ENCODE peak calls at places on chromosomes 12 and 14, in five cellular contexts. V, M, Y, S and G are unnamed samples. For H3K4me1, the result is how much of the 10 kb centered on the place peaks cover.

GRCh38 chr12:126051611-126052107 is 986.4 kb downstream of the AACS start:
- DNase-seq in M (no peak), V (peak), S (no peak), Y (no peak), G (no peak)

GRCh38 chr12:113221181-113221996 is at the start of gene TPCN1:
- DNase-seq in S (peak), V (peak), Y (peak), M (peak), G (peak)

GRCh38 chr12:126247936-126248335 is 1182.7 kb downstream of the AACS start:
- DNase-seq in S (no peak), V (no peak), Y (no peak), M (no peak), G (no peak)

GRCh38 chr14:105223260-105223659 is 25.1 kb upstream of the BTBD6 start:
- DNase-seq in Y (no peak), S (no peak), M (no peak), V (no peak), G (no peak)

GRCh38 chr14:52071675-52072074 is 2.8 kb upstream of the NID2 start:
- DNase-seq in M (no peak), S (no peak), Y (no peak), V (no peak), G (no peak)

GRCh38 chr12:83759906-83760305 is 1073.2 kb downstream of the TMTC2 start:
- DNase-seq in M (no peak), Y (no peak), S (no peak), V (no peak), G (no peak)

GRCh38 chr12:62603061-62603810 is 136.6 kb downstream of the MON2 start:
- DNase-seq in Y (peak), M (peak), V (peak), S (peak), G (peak)

GRCh38 chr14:24392327-24393098 is 6.3 kb upstream of the NYNRIN start:
- DNase-seq in M (no peak), S (no peak), Y (no peak), V (peak), G (no peak)

GRCh38 chr14:101130861-101131260 is 227.3 kb upstream of the RTL1 start:
- DNase-seq in S (peak), M (no peak), V (no peak), Y (no peak), G (no peak)

GRCh38 chr12:96172981-96173380 is 21.2 kb upstream of the ELK3 start:
- DNase-seq in Y (no peak), M (no peak), V (no peak), S (no peak), G (no peak)

GRCh38 chr12:111673503-111673902 is 12.3 kb downstream of the BRAP start:
- DNase-seq in V (peak), Y (peak), S (no peak), M (no peak), G (no peak)

GRCh38 chr12:3527181-3527580 is 36.2 kb downstream of the PRMT8 start:
- DNase-seq in V (peak), Y (no peak), M (no peak), S (no peak), G (no peak)

GRCh38 chr12:131947482-131948027 is 2.2 kb upstream of the EP400 start:
- DNase-seq in V (no peak), Y (no peak), S (no peak), M (no peak), G (no peak)

GRCh38 chr12:131949431-131950181 is at the start of gene EP400:
- DNase-seq in V (peak), S (peak), Y (peak), M (peak), G (peak)

GRCh38 chr12:131946757-131947156 is 3.0 kb upstream of the EP400 start:
- DNase-seq in M (no peak), Y (no peak), S (no peak), V (no peak), G (no peak)

GRCh38 chr12:131950182-131950913 is 606 bp downstream of the EP400 start:
- DNase-seq in M (peak), Y (no peak), V (no peak), S (no peak), G (no peak)

DNA sequence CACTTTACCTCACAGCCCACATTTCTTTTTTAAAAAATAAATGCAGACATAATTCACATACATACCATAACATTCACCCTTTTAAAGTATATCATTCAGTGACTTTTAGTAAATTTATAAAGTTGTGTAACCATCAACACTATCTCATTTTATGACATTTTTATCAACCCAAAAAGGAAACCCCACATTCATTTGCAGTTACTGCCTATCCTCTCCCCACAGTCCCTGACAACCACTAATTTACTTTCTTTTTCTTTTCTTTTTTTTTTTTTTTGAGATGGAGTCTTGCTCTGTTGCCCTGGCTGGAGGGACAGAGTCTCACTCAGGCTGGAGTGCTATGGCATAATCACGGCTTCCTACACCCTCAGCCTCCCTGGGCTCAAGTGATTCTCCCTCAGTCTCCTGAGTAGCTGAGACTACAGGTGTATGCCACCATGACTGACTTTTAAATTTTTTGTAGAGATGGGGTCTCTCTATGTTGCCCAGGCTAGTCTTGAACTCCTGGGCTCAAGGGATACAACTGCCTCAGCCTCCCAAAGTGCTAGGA is 1.5 kb upstream of the EP400 start:
- DNase-seq in M (no peak), Y (no peak), S (no peak), V (no peak), G (no peak)
- H3K27ac ChIP-seq in M (peak), Y (no peak), S (peak), V (no peak), G (peak)

DNA sequence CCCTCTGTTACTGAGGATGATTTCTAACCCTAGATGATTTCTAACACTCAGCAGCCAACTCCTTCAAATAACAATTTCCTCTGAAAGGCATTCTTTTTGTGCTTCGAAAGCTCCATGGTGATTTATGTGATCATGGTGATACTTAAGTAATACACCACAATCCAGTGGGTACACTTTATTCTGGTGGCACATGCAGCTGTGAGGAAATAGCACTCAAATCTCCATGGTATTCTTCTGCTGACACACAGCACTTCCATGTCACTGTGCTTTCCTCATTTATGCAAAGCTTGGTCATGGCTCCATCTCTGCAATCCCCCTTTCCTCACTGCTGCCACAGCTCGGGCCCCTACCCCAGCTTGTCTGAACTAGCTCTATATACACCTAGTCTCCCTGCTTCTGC is 73.7 kb downstream of the PTPN21 start:
- DNase-seq in V (no peak), S (no peak), Y (no peak), M (no peak), G (no peak)
- H3K4me1 ChIP-seq in V (under half), S (under half), Y (under half), M (under half), G (under half)

DNA sequence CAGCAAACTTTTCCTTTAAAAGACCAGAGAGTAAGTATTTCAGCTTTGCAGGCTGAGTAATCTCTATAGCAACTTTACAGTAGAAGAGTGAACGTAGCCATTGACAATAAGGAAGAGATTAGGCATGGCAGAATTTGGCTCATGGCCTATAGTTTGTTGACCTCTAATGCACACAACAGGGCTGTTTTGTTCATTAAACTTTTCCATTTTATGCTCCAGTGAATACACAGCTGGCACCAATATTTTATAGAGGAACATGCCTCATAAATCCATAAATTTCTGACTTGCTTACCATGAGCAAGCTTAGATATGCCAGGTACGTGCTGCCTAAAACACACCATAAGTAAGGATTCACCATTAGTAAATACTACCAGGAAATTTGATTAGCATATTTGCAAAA is 609.0 kb upstream of the STXBP6 start:
- DNase-seq in Y (no peak), V (no peak), M (peak), S (no peak), G (no peak)
- TF ChIP-seq EP300 in Y (no peak), V (no peak), M (no peak), S (no peak), G (no peak)

DNA sequence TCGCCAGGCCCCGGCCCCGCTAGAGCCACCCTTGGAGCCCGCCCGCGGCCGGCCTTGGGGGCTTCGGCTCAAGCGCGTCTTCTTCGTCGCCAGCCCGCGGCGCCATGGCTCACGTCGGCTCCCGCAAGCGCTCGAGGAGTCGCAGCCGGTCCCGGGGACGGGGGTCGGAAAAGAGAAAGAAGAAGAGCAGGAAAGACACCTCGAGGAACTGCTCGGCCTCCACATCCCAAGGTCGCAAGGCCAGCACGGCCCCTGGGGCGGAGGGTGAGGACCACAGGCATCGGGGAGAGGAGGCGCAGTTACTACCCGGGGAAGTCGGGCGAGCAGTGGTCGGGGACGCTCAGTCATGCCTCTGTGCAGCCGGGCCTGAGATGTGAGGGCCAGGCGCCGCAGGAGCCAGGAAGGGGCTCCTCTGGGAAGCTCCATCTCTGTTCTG is 573 bp downstream of the ARL6IP4 start:
- DNase-seq in V (no peak), Y (no peak), S (no peak), M (no peak), G (no peak)
- H3K27ac ChIP-seq in V (peak), Y (peak), S (peak), M (peak), G (peak)

GRCh38 chr12:71476513-71476912 is 36.9 kb downstream of the LGR5 start:
- DNase-seq in V (no peak), Y (no peak), M (no peak), S (no peak), G (no peak)
- H3K4me1 ChIP-seq in V (under half), Y (under half), M (under half), S (under half), G (under half)

DNA sequence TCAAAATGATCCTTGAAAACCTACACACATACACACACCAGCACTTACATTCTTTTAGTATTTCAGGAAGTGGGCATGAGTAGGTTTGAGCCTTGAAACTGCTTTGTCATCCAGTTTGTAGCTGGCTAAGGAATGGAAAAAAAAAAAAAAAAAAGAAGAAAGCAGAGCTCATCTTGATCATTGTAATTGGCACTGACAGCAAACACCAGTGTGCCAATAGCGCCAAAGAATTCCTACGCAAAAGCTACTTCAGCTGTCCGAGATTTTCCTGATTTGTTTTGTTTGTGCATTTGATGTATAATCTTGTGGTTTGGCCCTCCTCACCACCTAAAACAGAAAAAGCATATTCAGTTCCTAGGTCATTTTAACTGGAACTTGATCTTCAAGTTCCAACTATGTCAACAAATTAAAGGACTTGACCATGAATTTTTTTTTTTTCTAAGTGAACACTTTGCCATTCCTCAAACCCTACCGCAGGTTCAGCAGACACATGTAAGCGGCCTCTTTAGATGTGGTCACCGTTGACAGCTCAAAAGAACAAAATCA is 57.3 kb downstream of the FLRT2 start:
- DNase-seq in M (no peak), Y (no peak), V (peak), S (no peak), G (no peak)
- TF ChIP-seq EP300 in M (no peak), Y (no peak), V (no peak), S (no peak), G (no peak)

DNA sequence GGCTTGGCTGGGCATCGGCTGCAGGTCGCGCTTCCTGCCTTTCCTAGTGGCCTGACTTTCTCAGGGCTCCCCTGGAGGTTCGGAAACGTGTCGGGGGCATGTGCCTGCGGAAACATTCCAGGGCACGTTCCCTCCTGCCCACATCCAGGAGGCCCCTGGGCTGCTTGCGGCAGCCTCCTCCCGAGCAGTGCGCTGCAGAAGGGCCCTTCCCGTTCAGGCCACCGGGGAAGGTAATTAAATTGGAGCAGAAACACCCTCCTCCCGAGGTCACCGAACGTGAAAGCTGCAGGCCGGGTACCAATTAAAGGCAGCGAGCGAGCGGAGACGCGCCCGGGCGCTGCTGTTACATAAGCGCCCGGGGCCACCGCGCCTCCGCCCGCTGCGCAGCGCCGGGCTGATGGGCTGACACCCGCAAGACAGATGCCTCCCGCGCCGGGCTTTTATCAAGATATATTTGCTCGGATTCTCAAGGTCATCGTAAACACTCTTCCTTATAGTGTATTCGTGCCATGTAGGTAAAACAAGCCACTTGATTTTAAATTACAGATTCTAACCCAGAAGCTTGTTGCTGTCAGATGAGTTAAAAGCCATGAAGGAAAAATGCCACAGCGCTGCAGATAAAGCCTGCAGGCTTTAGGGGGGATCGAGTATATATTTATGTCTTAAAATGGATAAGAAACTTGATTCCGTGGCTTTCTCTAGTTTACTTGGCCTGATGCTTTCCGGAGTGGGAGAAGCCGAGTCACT is 31.4 kb downstream of the SSPN start:
- DNase-seq in S (peak), M (peak), V (no peak), Y (no peak), G (no peak)
- H3K27ac ChIP-seq in S (no peak), M (peak), V (no peak), Y (no peak), G (peak)

DNA sequence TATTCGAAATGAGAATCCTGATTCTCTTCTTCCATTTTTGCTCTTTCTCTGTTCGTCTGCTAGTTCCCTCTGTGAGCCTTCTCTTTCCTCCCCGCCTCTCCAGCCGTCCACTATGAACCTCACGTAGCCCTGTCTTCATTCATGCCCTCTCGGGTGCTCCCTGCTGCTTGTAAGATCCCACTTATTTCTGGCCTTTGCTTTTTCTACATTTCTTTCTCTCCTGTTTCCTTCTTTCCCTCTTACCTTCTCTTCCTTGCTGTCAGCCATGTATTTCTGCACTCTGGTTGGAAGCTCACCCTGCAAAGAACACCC is 85.9 kb downstream of the SAMD4A start:
- DNase-seq in M (no peak), S (no peak), V (no peak), Y (no peak), G (no peak)
- H3K4me1 ChIP-seq in M (under half), S (under half), V (half or more), Y (half or more), G (under half)

GRCh38 chr12:116598341-116599284 is 39.4 kb downstream of the MAP1LC3B2 start:
- DNase-seq in V (no peak), Y (no peak), S (no peak), M (no peak), G (no peak)
- TF ChIP-seq EP300 in V (no peak), Y (no peak), S (no peak), M (no peak), G (no peak)

DNA sequence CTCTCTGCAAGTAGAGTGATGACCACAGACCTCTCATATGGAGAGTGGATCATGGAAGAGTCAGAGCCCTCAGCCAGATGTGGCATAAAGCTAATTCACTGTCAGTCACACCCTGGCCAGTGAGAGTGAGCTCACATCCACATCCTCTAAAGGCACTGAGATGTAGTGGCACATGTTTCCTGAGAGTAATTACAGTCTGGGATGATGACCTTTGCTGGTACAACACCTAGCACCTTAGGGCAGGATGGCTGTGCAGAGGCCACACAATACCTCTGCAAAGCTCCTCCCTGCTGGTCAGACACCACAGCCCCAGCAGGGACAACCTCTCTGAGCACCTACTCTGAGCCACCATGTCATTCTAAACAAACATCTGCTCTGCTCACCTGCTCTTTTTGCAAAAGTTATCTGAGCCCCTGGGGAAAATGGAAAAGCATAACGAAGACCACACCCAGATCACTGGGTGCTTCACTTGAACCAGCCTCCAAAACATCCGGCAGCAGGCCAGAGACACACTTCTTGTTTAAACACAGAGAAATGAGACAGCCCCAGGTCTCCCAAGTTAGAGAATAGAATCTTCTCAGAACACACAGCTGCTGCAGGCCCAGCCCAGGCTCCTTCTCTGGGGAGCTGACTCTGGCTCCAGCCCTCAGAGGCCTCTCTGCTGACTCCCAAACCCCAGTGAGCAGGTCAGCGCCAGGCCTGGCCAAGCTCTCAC is 30.3 kb downstream of the PITPNM2 start:
- DNase-seq in Y (no peak), M (no peak), V (no peak), S (no peak), G (no peak)
- H3K27ac ChIP-seq in Y (no peak), M (peak), V (peak), S (peak), G (no peak)